ENCODE peak calls at places on chromosomes 5 and 9, in five cellular contexts. M, S, Y, X and K are unnamed samples.

GRCh38 chr9:18786936-18787658 is 245.9 kb downstream of the SAXO1 start:
- DNase-seq in M (no peak), Y (no peak), X (no peak), S (no peak), K (no peak)

GRCh38 chr5:140317859-140318258 is 15.0 kb upstream of the PFDN1 start:
- DNase-seq in Y (no peak), S (no peak), M (no peak), X (no peak), K (no peak)

GRCh38 chr5:85108471-85108870 is 723.8 kb upstream of the EDIL3 start:
- DNase-seq in Y (no peak), X (no peak), M (no peak), S (no peak), K (no peak)

GRCh38 chr9:128150594-128151342 is 1.5 kb downstream of the LCN2 start:
- DNase-seq in Y (no peak), S (peak; percentile 86), M (peak; percentile 99), X (peak; percentile 47), K (peak; percentile 82)

GRCh38 chr5:97096096-97096648 is 46.2 kb downstream of the LIX1 start:
- DNase-seq in X (no peak), Y (no peak), S (no peak), M (no peak), K (no peak)

GRCh38 chr9:133147412-133148271 is 16.1 kb downstream of the GBGT1 start:
- DNase-seq in Y (no peak), M (peak; percentile 63), X (peak; percentile 70), S (peak; percentile 97), K (peak; percentile 94)

GRCh38 chr9:98356953-98357352 is 101.5 kb upstream of the TBC1D2 start:
- DNase-seq in X (no peak), M (no peak), S (no peak), Y (no peak), K (no peak)

GRCh38 chr9:79731483-79731882 is 159.7 kb downstream of the TLE4 start:
- DNase-seq in M (no peak), X (no peak), S (no peak), Y (peak; percentile 13), K (no peak)

GRCh38 chr9:132042324-132042723 is 37.3 kb downstream of the MED27 start:
- DNase-seq in M (peak; percentile 25), X (no peak), S (no peak), Y (no peak), K (no peak)

GRCh38 chr5:116645627-116646026 is 71.0 kb upstream of the SEMA6A start:
- DNase-seq in X (no peak), S (no peak), M (no peak), Y (no peak), K (no peak)

GRCh38 chr5:180054226-180054625 is 17.3 kb downstream of the RNF130 start:
- DNase-seq in Y (no peak), M (no peak), S (no peak), X (no peak), K (no peak)

GRCh38 chr9:130042406-130042930 is 521 bp downstream of the FNBP1 start:
- DNase-seq in X (no peak), M (peak; percentile 48), Y (no peak), S (peak; percentile 72), K (peak; percentile 56)

GRCh38 chr9:89879276-89879675 is 274.5 kb downstream of the GADD45G start:
- DNase-seq in Y (no peak), M (no peak), X (no peak), S (peak; percentile 13), K (no peak)

GRCh38 chr9:5843450-5844249 is 10.7 kb upstream of the ERMP1 start:
- DNase-seq in M (peak; percentile 23), S (no peak), Y (no peak), X (peak; percentile 88), K (no peak)

GRCh38 chr5:16461026-16461425 is 4.6 kb downstream of the ZNF622 start:
- DNase-seq in Y (no peak), S (no peak), X (no peak), M (no peak), K (no peak)

GRCh38 chr5:176415240-176416122 is 858 bp downstream of the CLTB start:
- DNase-seq in M (no peak), X (no peak), Y (no peak), S (peak; percentile 60), K (peak; percentile 35)

GRCh38 chr9:83258521-83258920 is 195.6 kb upstream of the RASEF start:
- DNase-seq in M (no peak), X (no peak), Y (no peak), S (no peak), K (no peak)

GRCh38 chr9:91086657-91087563 is 274.8 kb downstream of the AUH start:
- DNase-seq in S (no peak), M (no peak), Y (no peak), X (no peak), K (no peak)

GRCh38 chr5:18276939-18277338 is 642.7 kb downstream of the TAF11L14 start:
- DNase-seq in Y (no peak), X (no peak), M (no peak), S (no peak), K (no peak)

GRCh38 chr5:138282918-138283742 is 8.7 kb upstream of the GFRA3 start:
- DNase-seq in X (peak; percentile 68), Y (no peak), M (peak; percentile 41), S (no peak), K (peak; percentile 57)

GRCh38 chr9:119020284-119020683 is 349.0 kb downstream of the BRINP1 start:
- DNase-seq in S (no peak), X (no peak), Y (no peak), M (no peak), K (no peak)

GRCh38 chr5:126339215-126339805 is 83.9 kb upstream of the GRAMD2B start:
- DNase-seq in Y (no peak), S (no peak), M (peak; percentile 53), X (peak; percentile 61), K (peak; percentile 14)

GRCh38 chr5:139458580-139459407 is 3.7 kb downstream of the ECSCR start:
- DNase-seq in M (no peak), X (no peak), S (no peak), Y (peak; percentile 60), K (no peak)

GRCh38 chr5:67092447-67093023 is 104.1 kb downstream of the CD180 start:
- DNase-seq in S (no peak), X (no peak), Y (no peak), M (no peak), K (no peak)

GRCh38 chr5:29208026-29208425 is 1985.5 kb upstream of the CDH6 start:
- DNase-seq in M (no peak), S (no peak), Y (no peak), X (no peak), K (no peak)

GRCh38 chr9:68627594-68627993 is 77.4 kb upstream of the PIP5K1B start:
- DNase-seq in X (no peak), Y (no peak), M (no peak), S (no peak), K (no peak)

GRCh38 chr9:68619636-68620035 is 79.0 kb upstream of the TMEM252 start:
- DNase-seq in X (no peak), S (no peak), Y (no peak), M (no peak), K (no peak)

GRCh38 chr9:68627104-68627503 is 77.9 kb upstream of the PIP5K1B start:
- DNase-seq in X (no peak), Y (no peak), S (no peak), M (no peak), K (no peak)

GRCh38 chr9:68629042-68629441 is 76.0 kb upstream of the PIP5K1B start:
- DNase-seq in M (no peak), Y (no peak), X (no peak), S (no peak), K (no peak)

GRCh38 chr9:68625559-68625958 is 79.5 kb upstream of the PIP5K1B start:
- DNase-seq in X (no peak), M (no peak), S (no peak), Y (no peak), K (no peak)
- TF ChIP-seq SP1 in X (no peak), M (no peak), S (no peak), Y (no peak), K (no peak)

GRCh38 chr5:59021837-59022514 is 439.1 kb downstream of the RAB3C start:
- DNase-seq in S (no peak), M (no peak), X (no peak), Y (no peak), K (no peak)

GRCh38 chr5:59016925-59017324 is 434.1 kb downstream of the RAB3C start:
- DNase-seq in X (no peak), M (no peak), Y (no peak), S (no peak), K (no peak)

GRCh38 chr5:59020611-59021285 is 437.9 kb downstream of the RAB3C start:
- DNase-seq in M (no peak), X (no peak), Y (no peak), S (no peak), K (no peak)

GRCh38 chr5:59019078-59019477 is 436.2 kb downstream of the RAB3C start:
- DNase-seq in M (no peak), X (no peak), Y (no peak), S (no peak), K (no peak)

DNA sequence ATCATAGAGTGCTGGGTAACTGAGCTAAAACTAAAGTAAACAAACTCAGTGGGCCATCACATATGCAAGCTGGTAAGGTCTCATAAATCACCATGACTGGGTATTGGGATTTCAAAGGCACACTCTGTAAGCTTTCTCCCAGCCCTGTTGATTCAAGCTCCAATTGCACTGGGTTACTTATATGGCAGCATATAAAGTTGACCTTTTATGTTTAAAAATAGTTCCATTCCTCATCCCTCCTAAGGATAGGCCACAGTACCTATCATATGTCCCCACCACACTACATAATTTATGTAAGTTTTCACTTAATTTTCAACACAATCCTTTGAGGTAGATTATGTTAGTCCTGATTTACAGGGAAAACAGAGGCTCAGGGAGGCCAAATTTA is 438.4 kb downstream of the RAB3C start:
- DNase-seq in Y (no peak), X (no peak), M (no peak), S (no peak), K (no peak)
- TF ChIP-seq ATF2 in Y (no peak), X (no peak), M (no peak), S (no peak), K (no peak)

GRCh38 chr9:31908891-31909480 is 475.5 kb upstream of the ACO1 start:
- DNase-seq in S (no peak), X (no peak), Y (no peak), M (no peak), K (no peak)

GRCh38 chr9:31908158-31908890 is 476.1 kb upstream of the ACO1 start:
- DNase-seq in S (no peak), M (no peak), Y (peak; percentile 1), X (no peak), K (no peak)
- TF ChIP-seq MAX in S (no peak), M (no peak), Y (no peak), X (no peak), K (no peak)

GRCh38 chr5:107744418-107745330 is 73.9 kb upstream of the EFNA5 start:
- DNase-seq in M (no peak), Y (no peak), S (peak; percentile 53), X (no peak), K (peak; percentile 22)
- TF ChIP-seq SP1 in M (no peak), Y (no peak), S (peak; percentile 40), X (no peak), K (no peak)